ENCODE peak calls at places on chromosomes 12 and 14, in ten cellular contexts. V is EH; E is activated T-helper 9 cell treated with anti-CD3 and anti-CD28 coated beads, Interleukin-2, amount 50 U/mL, for 16 hours; F is GM04503; B is CD8-positive, alpha-beta memory T cell; C is naive B cell; M is ELF-1; P is NCI-H1417; L is T47D; Z is activated CD4-positive, alpha-beta T cell treated with anti-CD3 and anti-CD28 coated beads for 24 hours. D is an unnamed sample.

GRCh38 chr12:114476159-114476558 is 70.2 kb upstream of the TBX5 start:
- DNase-seq in V (peak; percentile 69), E (no peak), F (peak; percentile 7), B (no peak), C (no peak), M (peak; percentile 13), P (peak; percentile 65), L (no peak), Z (no peak), D (no peak)

GRCh38 chr14:93984070-93984469 is 7.7 kb upstream of the ASB2 start:
- DNase-seq in V (peak; percentile 38), E (no peak), F (no peak), B (no peak), C (no peak), M (peak; percentile 59), P (no peak), L (no peak), Z (no peak), D (peak; percentile 68)

GRCh38 chr14:90518075-90518940 is 121.5 kb downstream of the CALM1 start:
- DNase-seq in V (no peak), E (no peak), F (no peak), B (no peak), C (no peak), M (no peak), P (peak; percentile 72), L (no peak), Z (no peak), D (no peak)

GRCh38 chr14:32397871-32398640 is 69.0 kb downstream of the AKAP6 start:
- DNase-seq in V (peak; percentile 85), E (no peak), F (peak; percentile 80), B (no peak), C (no peak), M (no peak), P (no peak), L (no peak), Z (no peak), D (no peak)

GRCh38 chr12:30975581-30975980 is 49.0 kb downstream of the TSPAN11 start:
- DNase-seq in V (no peak), E (no peak), F (no peak), B (no peak), C (no peak), M (no peak), P (no peak), L (no peak), Z (no peak), D (no peak)

GRCh38 chr14:75249251-75249957 is 29.2 kb upstream of the FOS start:
- DNase-seq in V (no peak), E (peak; percentile 69), F (no peak), B (peak; percentile 73), C (peak; percentile 40), M (peak; percentile 37), P (peak; percentile 93), L (no peak), Z (peak; percentile 55), D (peak; percentile 44)

GRCh38 chr14:106491851-106492250 is 965.5 kb downstream of the TMEM121 start:
- DNase-seq in V (no peak), E (no peak), F (no peak), B (no peak), C (no peak), M (peak; percentile 18), P (no peak), L (no peak), Z (no peak), D (no peak)

GRCh38 chr12:110689002-110689600 is at the start of gene HVCN1:
- DNase-seq in V (peak; percentile 43), E (peak; percentile 17), F (no peak), B (peak; percentile 38), C (peak; percentile 50), M (no peak), P (no peak), L (no peak), Z (no peak), D (peak; percentile 98)

GRCh38 chr12:69897744-69898143 is 72.7 kb downstream of the MYRFL start:
- DNase-seq in V (peak; percentile 67), E (no peak), F (peak; percentile 48), B (no peak), C (no peak), M (peak; percentile 89), P (no peak), L (no peak), Z (no peak), D (peak; percentile 15)

GRCh38 chr12:132014092-132014914 is 64.6 kb downstream of the EP400 start:
- DNase-seq in V (peak; percentile 34), E (no peak), F (no peak), B (no peak), C (no peak), M (no peak), P (no peak), L (no peak), Z (no peak), D (peak; percentile 35)

GRCh38 chr12:4178424-4179184 is 95.0 kb upstream of the CCND2 start:
- DNase-seq in V (no peak), E (no peak), F (no peak), B (no peak), C (no peak), M (no peak), P (no peak), L (no peak), Z (no peak), D (no peak)

GRCh38 chr14:52885230-52885629 is 65.6 kb downstream of the FERMT2 start:
- DNase-seq in V (peak; percentile 81), E (no peak), F (peak; percentile 30), B (no peak), C (no peak), M (no peak), P (no peak), L (no peak), Z (no peak), D (no peak)